ENCODE peak calls at places on chromosome 3, in four cellular contexts. R is uterus, A is sigmoid colon, E is PC-3. G is an unnamed sample.

GRCh38 chr3:48556796-48557626 is at the start of gene PFKFB4:
- DNase-seq in R (peak; percentile 100), A (peak; percentile 100), E (peak; percentile 99), G (peak; percentile 100)

GRCh38 chr3:179613807-179614206 is 9.2 kb downstream of the NDUFB5 start:
- DNase-seq in R (no peak), A (no peak), E (no peak), G (no peak)

GRCh38 chr3:113963879-113964278 is 16.1 kb downstream of the ZDHHC23 start:
- DNase-seq in R (no peak), A (no peak), E (no peak), G (no peak)

GRCh38 chr3:133494469-133494868 is 79.0 kb upstream of the CDV3 start:
- DNase-seq in R (no peak), A (no peak), E (no peak), G (no peak)

GRCh38 chr3:108130247-108130646 is 39.4 kb upstream of the CD47 start:
- DNase-seq in R (no peak), A (no peak), E (no peak), G (no peak)

GRCh38 chr3:70176224-70176623 is 136.2 kb downstream of the MDFIC2 start:
- DNase-seq in R (no peak), A (no peak), E (no peak), G (no peak)

GRCh38 chr3:187841552-187841951 is 96.3 kb upstream of the BCL6 start:
- DNase-seq in R (no peak), A (no peak), E (peak; percentile 66), G (no peak)

GRCh38 chr3:125403789-125404188 is 28.7 kb upstream of the ZNF148 start:
- DNase-seq in R (no peak), A (no peak), E (no peak), G (no peak)

GRCh38 chr3:17894434-17895060 is 152.1 kb upstream of the TBC1D5 start:
- DNase-seq in R (no peak), A (no peak), E (peak; percentile 73), G (no peak)

GRCh38 chr3:129103296-129103695 is 18.3 kb downstream of the RAB43 start:
- DNase-seq in R (no peak), A (no peak), E (no peak), G (no peak)

GRCh38 chr3:179430277-179430870 is 20.9 kb downstream of the GNB4 start:
- DNase-seq in R (no peak), A (no peak), E (peak; percentile 19), G (no peak)

GRCh38 chr3:172314616-172315015 is 133.6 kb downstream of the GHSR start:
- DNase-seq in R (no peak), A (no peak), E (no peak), G (no peak)

GRCh38 chr3:14870564-14871060 is 51.9 kb downstream of the FGD5 start:
- DNase-seq in R (no peak), A (peak; percentile 37), E (no peak), G (no peak)

GRCh38 chr3:131812433-131812832 is 222.4 kb downstream of the CPNE4 start:
- DNase-seq in R (no peak), A (no peak), E (peak; percentile 23), G (no peak)

GRCh38 chr3:183518446-183519185 is 36.9 kb downstream of the KLHL6 start:
- DNase-seq in R (no peak), A (no peak), E (no peak), G (no peak)

GRCh38 chr3:69999191-70000027 is at the start of gene SAMMSON:
- DNase-seq in R (peak; percentile 23), A (no peak), E (peak; percentile 17), G (no peak)

GRCh38 chr3:37141676-37142075 is 32.7 kb downstream of the LRRFIP2 start:
- DNase-seq in R (no peak), A (no peak), E (no peak), G (no peak)

GRCh38 chr3:52614689-52615088 is 71.0 kb downstream of the PBRM1 start:
- DNase-seq in R (no peak), A (no peak), E (no peak), G (no peak)

GRCh38 chr3:119349353-119349752 is 55.2 kb downstream of the ARHGAP31 start:
- DNase-seq in R (no peak), A (no peak), E (no peak), G (no peak)
- H3K4me3 ChIP-seq in R (no peak overlapping the region), A (no peak overlapping the region), E (no peak overlapping the region), G (no peak overlapping the region)

GRCh38 chr3:135213213-135213612 is 418.2 kb downstream of the EPHB1 start:
- DNase-seq in R (no peak), A (no peak), E (no peak), G (no peak)
- H3K27ac ChIP-seq in R (no peak overlapping the region), A (no peak overlapping the region), E (no peak overlapping the region), G (no peak overlapping the region)

GRCh38 chr3:58633157-58633865 is 33.3 kb downstream of the FAM3D start:
- DNase-seq in R (no peak), A (no peak), E (no peak), G (no peak)

GRCh38 chr3:58639001-58639400 is 27.6 kb downstream of the FAM3D start:
- DNase-seq in R (no peak), A (no peak), E (peak; percentile 40), G (no peak)

GRCh38 chr3:58637509-58637908 is 29.1 kb downstream of the FAM3D start:
- DNase-seq in R (no peak), A (no peak), E (no peak), G (no peak)

GRCh38 chr3:58638586-58638985 is 28.0 kb downstream of the FAM3D start:
- DNase-seq in R (no peak), A (no peak), E (no peak), G (no peak)

DNA sequence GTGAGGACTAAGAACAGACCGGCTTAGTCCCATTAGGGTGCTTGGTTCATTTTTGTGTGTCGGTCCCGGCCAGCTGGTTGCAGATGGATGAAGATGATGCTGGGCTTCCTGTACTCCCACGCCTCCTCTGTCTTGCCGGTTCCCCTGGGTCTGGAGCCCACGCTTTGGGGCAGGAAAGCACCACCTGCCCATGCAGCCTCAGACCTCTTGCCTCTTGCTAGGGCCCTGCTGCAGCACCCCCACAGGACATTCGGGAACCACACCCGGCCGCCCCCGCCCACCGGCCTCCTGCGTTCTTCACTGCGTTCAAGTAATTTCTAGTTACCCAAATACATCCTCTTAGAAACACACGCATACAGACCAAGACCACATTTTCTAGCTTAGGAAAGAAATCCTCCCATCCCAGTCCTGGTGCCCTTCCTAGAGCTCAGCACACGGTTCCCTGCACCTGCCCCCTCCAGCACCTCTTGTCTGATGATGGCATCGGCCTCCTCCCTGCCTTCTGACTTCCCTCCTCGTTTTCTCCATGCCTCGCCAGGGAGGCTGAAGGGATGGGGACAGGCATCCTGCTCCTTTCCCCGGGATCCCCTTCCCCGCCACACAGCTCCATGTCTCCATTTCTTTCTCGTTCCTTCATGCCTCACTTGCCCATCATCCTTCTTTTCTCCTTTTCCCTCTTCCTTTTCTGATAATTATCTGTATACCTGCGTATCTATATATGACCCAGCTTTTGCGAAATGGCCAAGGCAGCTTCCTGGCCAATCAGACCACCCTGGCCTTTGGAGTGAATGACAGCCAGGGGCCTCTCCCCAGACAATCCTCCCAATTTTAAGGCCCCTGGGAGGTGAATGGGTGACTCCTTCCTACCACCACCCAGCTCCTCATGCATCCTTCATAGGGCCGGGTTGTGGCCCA is 30.9 kb downstream of the FAM3D start:
- DNase-seq in R (no peak), A (no peak), E (no peak), G (no peak)
- TF ChIP-seq CTCF in R (no peak), A (no peak), E (no peak), G (no peak)

GRCh38 chr3:158804441-158804840 is 2.6 kb downstream of the MFSD1 start:
- DNase-seq in R (no peak), A (no peak), E (peak; percentile 77), G (no peak)
- H3K4me3 ChIP-seq in R (no peak overlapping the region), A (no peak overlapping the region), E (peak overlapping the region; percentile 94), G (no peak overlapping the region)

DNA sequence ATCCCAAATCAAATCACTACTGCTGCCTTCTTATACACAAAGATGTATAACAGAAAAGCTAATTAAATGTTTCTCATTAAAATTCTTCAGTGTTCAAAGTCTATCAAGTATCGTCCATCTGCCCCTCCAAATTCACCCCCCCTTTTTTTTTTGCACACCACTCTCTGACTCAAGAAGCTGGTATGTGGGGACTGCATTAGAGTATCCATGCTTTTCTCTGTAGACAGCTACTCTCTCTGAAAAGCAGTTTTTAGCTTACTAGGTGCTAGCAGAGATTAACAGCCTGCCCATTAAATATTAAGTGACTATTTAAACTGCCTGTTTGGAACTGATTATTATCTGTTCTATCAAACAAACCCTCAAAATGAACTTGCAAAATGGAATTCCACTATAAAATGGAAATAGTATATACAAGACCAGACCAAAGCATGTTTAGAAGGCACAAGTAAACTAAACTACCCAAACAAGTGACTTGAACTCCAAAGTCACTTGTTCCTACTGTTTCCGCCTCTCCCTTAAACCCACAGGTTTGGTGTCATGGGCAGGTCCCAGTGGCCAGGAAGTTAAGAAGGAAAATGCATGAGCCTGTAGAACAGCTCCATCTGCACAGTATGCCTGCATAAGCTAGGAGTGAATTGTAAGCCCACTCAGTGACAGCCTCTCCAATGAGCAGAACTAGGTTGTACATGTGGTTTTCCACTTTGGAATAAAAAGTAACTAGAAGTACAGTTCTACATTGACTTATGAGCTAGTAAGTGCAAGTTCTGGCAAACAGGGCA is 32.5 kb downstream of the GBE1 start:
- DNase-seq in R (no peak), A (no peak), E (peak; percentile 57), G (no peak)
- H3K27ac ChIP-seq in R (no peak overlapping the region), A (no peak overlapping the region), E (peak overlapping the region; percentile 91), G (no peak overlapping the region)

DNA sequence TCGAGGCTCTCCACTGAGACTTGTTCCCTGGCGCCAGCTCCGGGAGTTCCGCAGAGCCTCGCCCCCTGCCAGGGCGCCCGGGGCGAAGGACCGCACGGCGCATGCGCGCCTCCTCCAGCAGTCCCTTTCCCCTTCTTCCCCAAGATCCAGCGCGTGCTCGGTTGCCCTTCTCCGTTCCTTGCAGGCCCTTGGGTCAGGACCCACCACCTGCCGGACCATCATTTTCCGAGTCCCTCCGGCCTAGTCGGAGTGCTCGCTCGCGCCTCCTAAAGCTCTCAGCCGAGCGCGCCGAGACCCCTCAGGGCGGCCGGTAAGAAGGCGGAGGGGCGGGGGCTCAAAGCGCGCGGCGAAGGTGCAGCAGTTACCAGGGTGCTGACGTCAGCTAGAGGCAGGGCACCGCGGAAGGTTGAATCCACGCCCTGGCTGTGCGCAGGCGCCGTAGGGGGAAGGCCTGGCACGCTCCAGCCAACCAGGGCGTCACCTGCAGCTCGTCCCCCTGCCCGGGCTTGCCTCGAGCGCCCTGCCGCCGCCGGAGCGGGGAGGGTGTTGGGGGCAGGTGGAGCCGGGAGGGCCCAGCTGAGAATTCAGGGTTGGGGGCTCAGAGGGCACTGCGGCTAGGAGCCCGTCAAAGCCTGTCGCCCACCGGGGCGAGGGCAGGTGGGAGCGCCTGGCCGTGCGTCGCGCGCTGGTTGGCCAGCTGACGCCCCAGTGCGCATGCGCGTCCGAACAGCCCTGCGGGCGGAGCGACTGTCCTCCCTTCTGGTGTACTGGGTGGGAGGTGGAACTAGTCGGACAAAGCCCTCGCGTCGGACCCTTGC is at the start of gene TCAIM:
- DNase-seq in R (peak; percentile 97), A (peak; percentile 99), E (peak; percentile 98), G (peak; percentile 99)
- TF ChIP-seq CTCF in R (no peak), A (no peak), E (no peak), G (no peak)

G was measured in upper lobe of right lung.